ENCODE peak calls at places on chromosomes 3 and 15, in ten cellular contexts. Q is stimulated activated CD4-positive, alpha-beta T cell treated with anti-CD3 and anti-CD28 coated beads, Interleukin-1b, Interleukin-23, amount 100 ng/mL, for 48 hours; B is MV-4-11; J is brain microvascular endothelial cell; G is SW480; H is Caki2; M is A172; O is body of pancreas; T is GM12891; P is SK-N-DZ. F is an unnamed sample.

GRCh38 chr15:40964006-40964405 is 10.7 kb downstream of the CHAC1 start:
- DNase-seq in Q (no peak), T (no peak), M (no peak), G (no peak), B (no peak), P (no peak), J (no peak), O (no peak), H (no peak), F (no peak)

GRCh38 chr3:127444761-127445160 is 145.8 kb downstream of the TPRA1 start:
- DNase-seq in P (no peak), O (no peak), H (no peak), Q (no peak), G (no peak), M (no peak), B (no peak), J (no peak), T (no peak), F (no peak)

GRCh38 chr3:13083898-13084297 is 10.7 kb upstream of the IQSEC1 start:
- DNase-seq in G (no peak), H (no peak), Q (no peak), O (no peak), J (no peak), P (no peak), B (no peak), M (no peak), T (peak; percentile 56), F (no peak)

GRCh38 chr3:72797773-72798543 is 50.3 kb downstream of the SHQ1 start:
- DNase-seq in P (peak; percentile 16), G (no peak), Q (no peak), M (no peak), J (peak; percentile 62), B (no peak), T (no peak), H (peak; percentile 39), O (peak; percentile 28), F (no peak)

GRCh38 chr15:49462242-49462641 is 39.2 kb downstream of the FGF7 start:
- DNase-seq in O (no peak), P (no peak), T (no peak), H (no peak), M (no peak), B (peak; percentile 51), J (no peak), G (no peak), Q (no peak), F (no peak)

GRCh38 chr15:76340198-76340801 is 3.7 kb downstream of the ISL2 start:
- DNase-seq in G (no peak), M (no peak), P (no peak), T (peak; percentile 43), J (no peak), H (no peak), B (peak; percentile 30), O (no peak), Q (no peak), F (no peak)

GRCh38 chr3:171865191-171865865 is 22.2 kb downstream of the TMEM212 start:
- DNase-seq in O (no peak), J (no peak), B (peak; percentile 26), T (no peak), H (no peak), M (no peak), G (no peak), Q (no peak), P (no peak), F (no peak)

GRCh38 chr3:128285042-128285924 is 132.0 kb downstream of the EEFSEC start:
- DNase-seq in J (no peak), O (no peak), T (no peak), B (no peak), G (no peak), P (no peak), M (no peak), H (no peak), Q (no peak), F (no peak)

GRCh38 chr3:64267774-64268604 is 42.7 kb upstream of the PRICKLE2 start:
- DNase-seq in P (no peak), T (no peak), J (peak; percentile 54), M (peak; percentile 41), G (no peak), Q (no peak), B (no peak), O (peak; percentile 26), H (no peak), F (no peak)

GRCh38 chr15:37973856-37974255 is 39.4 kb downstream of the TMCO5A start:
- DNase-seq in M (no peak), T (no peak), Q (no peak), O (no peak), J (no peak), G (no peak), H (no peak), B (no peak), P (no peak), F (no peak)

GRCh38 chr3:48851407-48851806 is 3.7 kb upstream of the PRKAR2A start:
- DNase-seq in J (peak; percentile 55), B (peak; percentile 11), P (peak; percentile 72), H (no peak), G (no peak), Q (no peak), O (no peak), T (no peak), M (no peak), F (no peak)

GRCh38 chr3:39025222-39025970 is 26.3 kb downstream of the SCN11A start:
- DNase-seq in B (peak; percentile 92), O (no peak), M (no peak), Q (no peak), H (no peak), P (no peak), G (no peak), J (no peak), T (no peak), F (no peak)

GRCh38 chr15:66838671-66839239 is 136.7 kb downstream of the SMAD6 start:
- DNase-seq in M (peak; percentile 48), J (peak; percentile 51), O (no peak), P (peak; percentile 37), H (no peak), T (no peak), B (peak; percentile 4), G (peak; percentile 27), Q (no peak), F (no peak)

GRCh38 chr15:41568350-41569017 is 9.5 kb downstream of the TYRO3 start:
- DNase-seq in H (no peak), M (peak; percentile 32), Q (no peak), P (no peak), J (no peak), B (no peak), T (no peak), O (peak; percentile 69), G (peak; percentile 47), F (no peak)

GRCh38 chr3:129592362-129593150 is 13.9 kb downstream of the PLXND1 start:
- DNase-seq in P (no peak), H (no peak), Q (no peak), T (no peak), J (no peak), B (peak; percentile 67), O (no peak), M (no peak), G (no peak), F (no peak)

GRCh38 chr3:152417181-152417580 is 148.5 kb downstream of the MBNL1 start:
- DNase-seq in G (no peak), O (no peak), T (no peak), Q (no peak), B (no peak), P (no peak), J (no peak), H (no peak), M (no peak), F (no peak)

GRCh38 chr15:48388017-48388936 is 57.0 kb downstream of the DUT start:
- DNase-seq in T (no peak), Q (no peak), J (no peak), O (no peak), M (peak; percentile 53), G (no peak), B (no peak), P (no peak), H (no peak), F (no peak)

GRCh38 chr3:152071924-152072323 is 196.8 kb upstream of the MBNL1 start:
- DNase-seq in O (no peak), G (peak; percentile 10), B (peak; percentile 74), M (peak; percentile 69), H (no peak), P (peak; percentile 22), J (peak; percentile 47), Q (no peak), T (no peak), F (no peak)

GRCh38 chr3:8052599-8053185 is 448.9 kb upstream of the LMCD1 start:
- DNase-seq in G (no peak), Q (no peak), J (no peak), T (no peak), O (no peak), M (no peak), B (no peak), P (no peak), H (no peak), F (no peak)

GRCh38 chr15:74322558-74323180 is 44.8 kb downstream of the CYP11A1 start:
- DNase-seq in J (peak; percentile 55), P (peak; percentile 78), O (peak; percentile 61), M (peak; percentile 46), G (peak; percentile 73), B (peak; percentile 32), T (peak; percentile 81), H (peak; percentile 41), Q (peak; percentile 59), F (peak; percentile 31)

GRCh38 chr15:72782274-72782992 is 1.1 kb downstream of the ADPGK start:
- DNase-seq in G (no peak), P (no peak), T (no peak), M (no peak), Q (peak; percentile 34), H (no peak), B (no peak), O (no peak), J (no peak), F (no peak)

GRCh38 chr3:82087958-82088357 is 326.5 kb upstream of the GBE1 start:
- DNase-seq in G (no peak), O (no peak), M (peak; percentile 43), T (no peak), B (no peak), H (no peak), P (no peak), J (peak; percentile 85), Q (no peak), F (no peak)

GRCh38 chr3:177686671-177687070 is 489.4 kb upstream of the TBL1XR1 start:
- DNase-seq in H (no peak), T (no peak), J (no peak), Q (no peak), P (no peak), M (no peak), O (no peak), B (no peak), G (no peak), F (no peak)

GRCh38 chr3:178182337-178182761 is 353.9 kb upstream of the KCNMB2 start:
- DNase-seq in H (no peak), G (no peak), B (no peak), T (no peak), M (no peak), Q (no peak), J (no peak), O (peak; percentile 10), P (no peak), F (no peak)

GRCh38 chr3:75220932-75221331 is 443.2 kb upstream of the FRG2C start:
- DNase-seq in P (no peak), H (no peak), J (no peak), T (no peak), Q (no peak), M (no peak), O (no peak), G (no peak), B (peak; percentile 17), F (no peak)